ENCODE peak calls at places on chromosomes 5 and 9, in six cellular contexts. V is NCI-H1105 treated with DMSO at 0.1 percent for 48 hours; L is smooth muscle cell of the brain vasculature; J is cardiac muscle cell; Y is NCI-H748 treated with DMSO at 0.1 percent for 48 hours; K is stimulated activated CD4-positive, alpha-beta T cell treated with anti-CD3 and anti-CD28 coated beads, Interleukin-1b, Interleukin-23, amount 100 ng/mL, for 4 hours. O is an unnamed sample.

GRCh38 chr9:94002316-94003140 is 47.4 kb upstream of the BARX1 start:
- DNase-seq in V (peak), K (no peak), J (peak), Y (peak), L (peak), O (no peak)

GRCh38 chr5:13354611-13355010 is 589.9 kb downstream of the DNAH5 start:
- DNase-seq in V (no peak), J (no peak), Y (no peak), L (no peak), K (no peak), O (no peak)

GRCh38 chr5:128341056-128341455 is 197.0 kb downstream of the FBN2 start:
- DNase-seq in L (no peak), V (no peak), J (peak), Y (no peak), K (no peak), O (no peak)

GRCh38 chr5:145463634-145464033 is 371.5 kb downstream of the PRELID2 start:
- DNase-seq in V (no peak), L (no peak), J (peak), Y (no peak), K (no peak), O (no peak)

GRCh38 chr9:35818341-35818740 is 3.5 kb upstream of the HINT2 start:
- DNase-seq in J (no peak), Y (no peak), L (no peak), V (no peak), K (no peak), O (no peak)

GRCh38 chr5:158234323-158235158 is 375.6 kb upstream of the CLINT1 start:
- DNase-seq in L (peak), Y (no peak), J (peak), V (no peak), K (no peak), O (no peak)

GRCh38 chr5:116848974-116849586 is 274.5 kb upstream of the SEMA6A start:
- DNase-seq in Y (no peak), L (no peak), K (no peak), J (peak), V (no peak), O (no peak)

GRCh38 chr9:2837915-2838314 is 6.0 kb downstream of the PUM3 start:
- DNase-seq in V (peak), J (peak), K (no peak), Y (peak), L (no peak), O (peak)

GRCh38 chr9:119318371-119318770 is 50.9 kb downstream of the BRINP1 start:
- DNase-seq in V (no peak), K (no peak), J (no peak), Y (no peak), L (no peak), O (no peak)

GRCh38 chr9:133104718-133105460 is 16.2 kb downstream of the RALGDS start:
- DNase-seq in V (no peak), J (no peak), K (no peak), L (no peak), Y (no peak), O (no peak)

GRCh38 chr5:68187268-68188055 is 28.1 kb upstream of the PIK3R1 start:
- DNase-seq in J (peak), Y (peak), L (no peak), K (no peak), V (no peak), O (no peak)

GRCh38 chr5:132762246-132763000 is 14.6 kb downstream of the SEPTIN8 start:
- DNase-seq in V (no peak), L (no peak), J (no peak), Y (no peak), K (no peak), O (no peak)

GRCh38 chr5:2861605-2862004 is 110.1 kb upstream of the IRX2 start:
- DNase-seq in J (no peak), L (no peak), K (no peak), V (no peak), Y (no peak), O (no peak)

GRCh38 chr5:97136471-97136870 is 5.9 kb downstream of the LIX1 start:
- DNase-seq in Y (no peak), K (no peak), V (no peak), L (no peak), J (no peak), O (no peak)

GRCh38 chr5:4928409-4928808 is 211.7 kb upstream of the ADAMTS16 start:
- DNase-seq in K (no peak), L (no peak), J (no peak), Y (no peak), V (no peak), O (no peak)

GRCh38 chr5:91053733-91054010 is 329.4 kb downstream of the ARRDC3 start:
- DNase-seq in Y (no peak), K (no peak), L (no peak), V (no peak), J (peak), O (no peak)

GRCh38 chr5:174198541-174198940 is 153.0 kb downstream of the NSG2 start:
- DNase-seq in J (no peak), L (no peak), V (no peak), K (no peak), Y (no peak), O (no peak)

GRCh38 chr5:165914462-165914861 is 2377.0 kb upstream of the WWC1 start:
- DNase-seq in Y (no peak), L (no peak), K (no peak), J (no peak), V (no peak), O (no peak)

GRCh38 chr5:54175-54730 is 37.7 kb upstream of the PLEKHG4B start:
- DNase-seq in J (no peak), Y (no peak), K (no peak), V (no peak), L (no peak), O (no peak)

GRCh38 chr5:52786937-52787599 is 648 bp upstream of the ITGA1 start:
- DNase-seq in K (no peak), J (peak), V (no peak), Y (peak), L (no peak), O (no peak)

GRCh38 chr9:15250013-15250412 is 57.0 kb downstream of the TTC39B start:
- DNase-seq in Y (no peak), K (no peak), L (no peak), V (no peak), J (no peak), O (no peak)

GRCh38 chr9:94639996-94640376 is 668 bp upstream of the FBP1 start:
- DNase-seq in K (no peak), Y (no peak), L (no peak), V (no peak), J (no peak), O (no peak)

GRCh38 chr5:139394123-139394653 is 716 bp downstream of the PROB1 start:
- DNase-seq in K (peak), L (no peak), J (peak), V (no peak), Y (no peak), O (no peak)

GRCh38 chr5:177376107-177376506 is 8.1 kb upstream of the SLC34A1 start:
- DNase-seq in K (no peak), L (no peak), J (no peak), Y (no peak), V (no peak), O (no peak)

GRCh38 chr5:88269222-88269771 is 652 bp upstream of the TMEM161B start:
- DNase-seq in L (no peak), Y (peak), K (no peak), J (peak), V (peak), O (no peak)

GRCh38 chr9:128556915-128557634 is 4.7 kb downstream of the SPTAN1 start:
- DNase-seq in K (no peak), L (no peak), Y (no peak), V (no peak), J (no peak), O (no peak)

GRCh38 chr9:71704806-71705205 is 63.5 kb downstream of the CEMIP2 start:
- DNase-seq in K (no peak), V (no peak), J (no peak), L (no peak), Y (no peak), O (peak)

GRCh38 chr9:136351237-136351800 is 12.2 kb downstream of the DNLZ start:
- DNase-seq in J (no peak), Y (no peak), K (no peak), V (no peak), L (no peak), O (no peak)

GRCh38 chr9:91207481-91207888 is 154.2 kb downstream of the AUH start:
- DNase-seq in V (no peak), Y (no peak), J (peak), K (no peak), L (no peak), O (no peak)

GRCh38 chr5:120096413-120096812 is 367.7 kb upstream of the PRR16 start:
- DNase-seq in K (no peak), Y (no peak), V (no peak), J (peak), L (no peak), O (no peak)

GRCh38 chr5:72486371-72486770 is 20.8 kb downstream of the ZNF366 start:
- DNase-seq in J (peak), Y (no peak), L (no peak), K (no peak), V (no peak), O (no peak)

GRCh38 chr5:27311544-27311943 is 273.2 kb upstream of the CDH9 start:
- DNase-seq in K (no peak), J (peak), Y (no peak), L (no peak), V (no peak), O (no peak)

GRCh38 chr9:117184173-117184572 is 230.7 kb downstream of the ASTN2 start:
- DNase-seq in L (no peak), V (no peak), Y (peak), J (no peak), K (no peak), O (peak)

GRCh38 chr5:158874814-158875213 is 224.9 kb downstream of the EBF1 start:
- DNase-seq in J (no peak), L (no peak), K (no peak), V (no peak), Y (no peak), O (no peak)

GRCh38 chr5:122454522-122454921 is 142.5 kb downstream of the SNCAIP start:
- DNase-seq in Y (no peak), L (no peak), J (no peak), K (no peak), V (no peak), O (no peak)